ENCODE peak calls at places on chromosomes 16 and 17, in four cellular contexts. I, H, Y and O are unnamed samples.

GRCh38 chr17:1272701-1273100 is 2.5 kb downstream of the BHLHA9 start:
- DNase-seq in I (no peak), H (no peak), Y (no peak), O (no peak)

GRCh38 chr17:27575100-27575911 is 55.7 kb upstream of the LGALS9 start:
- DNase-seq in I (no peak), H (no peak), Y (no peak), O (peak; percentile 2)

GRCh38 chr17:47696717-47697642 is 3.0 kb downstream of the TBKBP1 start:
- DNase-seq in I (no peak), H (no peak), Y (peak; percentile 64), O (peak; percentile 59)

GRCh38 chr17:81513669-81514484 is 1.3 kb upstream of the ACTG1 start:
- DNase-seq in I (peak; percentile 45), H (peak; percentile 76), Y (peak; percentile 92), O (peak; percentile 94)

GRCh38 chr17:3990391-3991127 is 26.3 kb upstream of the ATP2A3 start:
- DNase-seq in I (no peak), H (no peak), Y (no peak), O (peak; percentile 17)

GRCh38 chr17:80645706-80646325 is 101.2 kb downstream of the RPTOR start:
- DNase-seq in I (no peak), H (no peak), Y (no peak), O (no peak)

GRCh38 chr16:89589241-89589926 is 13.8 kb downstream of the CPNE7 start:
- DNase-seq in I (no peak), H (no peak), Y (no peak), O (no peak)

GRCh38 chr16:74448990-74449389 is 27.7 kb upstream of the CLEC18B start:
- DNase-seq in I (no peak), H (peak; percentile 25), Y (no peak), O (peak; percentile 73)

GRCh38 chr16:19410435-19411153 is 7.1 kb upstream of the TMC5 start:
- DNase-seq in I (no peak), H (peak; percentile 44), Y (peak; percentile 73), O (no peak)

DNA sequence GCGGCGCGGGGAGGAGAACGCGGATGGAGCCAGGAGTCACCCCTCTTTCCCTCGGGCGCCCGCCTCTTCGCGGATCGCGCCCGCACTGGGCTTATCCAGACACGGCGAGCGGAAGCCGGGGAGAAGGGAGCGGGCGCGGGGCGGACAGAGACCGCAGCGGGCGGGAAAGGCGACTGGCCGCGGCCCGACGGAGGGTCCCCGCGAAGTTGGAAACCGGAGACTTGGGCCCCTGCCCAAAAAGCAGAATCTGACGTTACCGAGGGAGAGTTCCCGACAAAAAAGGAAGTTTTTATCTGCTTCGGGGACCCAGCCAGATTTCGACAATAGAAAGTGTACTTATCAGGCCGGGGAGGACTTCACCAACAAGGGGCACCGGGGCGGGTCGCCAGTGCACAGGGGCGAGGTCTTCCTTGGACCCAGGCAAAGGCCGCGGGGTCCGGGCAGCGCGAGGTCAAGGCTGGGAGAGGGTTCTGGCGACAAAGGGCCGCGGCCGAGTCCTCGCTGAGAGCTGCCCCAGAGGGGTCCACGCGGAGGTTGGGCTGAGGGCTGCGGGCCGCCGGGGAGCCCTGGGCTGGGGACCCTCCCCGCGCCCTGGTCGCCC is 512 bp downstream of the ST6GALNAC2 start:
- DNase-seq in I (no peak), H (peak; percentile 18), Y (peak; percentile 86), O (peak; percentile 80)
- H3K27ac ChIP-seq in I (no peak overlapping the region), H (peak overlapping the region; percentile 79), Y (peak overlapping the region; percentile 87), O (no peak overlapping the region)

GRCh38 chr17:57527437-57528083 is 217.5 kb downstream of the CCDC182 start:
- DNase-seq in I (no peak), H (no peak), Y (no peak), O (no peak)
- H3K27ac ChIP-seq in I (no peak overlapping the region), H (peak overlapping the region; percentile 34), Y (no peak overlapping the region), O (no peak overlapping the region)

GRCh38 chr17:73423806-73424205 is 112.0 kb upstream of the CDC42EP4 start:
- DNase-seq in I (no peak), H (no peak), Y (peak; percentile 57), O (no peak)
- H3K27ac ChIP-seq in I (no peak overlapping the region), H (no peak overlapping the region), Y (no peak overlapping the region), O (no peak overlapping the region)

DNA sequence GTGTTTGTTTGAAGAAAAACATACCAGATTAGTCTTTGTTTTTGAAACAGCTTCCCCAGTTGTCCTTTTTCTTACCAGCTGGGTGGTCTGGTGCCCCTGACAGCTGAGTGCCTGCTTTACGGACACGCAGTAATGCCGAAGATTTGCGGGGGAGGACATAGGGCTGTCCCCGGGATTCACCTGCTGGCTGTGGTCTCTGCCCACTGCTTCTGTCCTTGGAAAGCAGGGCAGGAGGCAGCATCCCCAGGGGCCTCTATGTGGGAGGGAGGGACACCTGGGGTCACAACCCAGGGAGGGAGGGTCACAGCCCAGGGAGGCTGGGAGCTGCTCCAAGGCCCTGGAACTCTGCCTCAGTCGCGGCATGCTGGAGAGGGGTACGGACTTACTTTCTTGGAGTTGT is 221.7 kb downstream of the NTN1 start:
- DNase-seq in I (no peak), H (no peak), Y (no peak), O (no peak)
- H3K27ac ChIP-seq in I (no peak overlapping the region), H (no peak overlapping the region), Y (no peak overlapping the region), O (no peak overlapping the region)

DNA sequence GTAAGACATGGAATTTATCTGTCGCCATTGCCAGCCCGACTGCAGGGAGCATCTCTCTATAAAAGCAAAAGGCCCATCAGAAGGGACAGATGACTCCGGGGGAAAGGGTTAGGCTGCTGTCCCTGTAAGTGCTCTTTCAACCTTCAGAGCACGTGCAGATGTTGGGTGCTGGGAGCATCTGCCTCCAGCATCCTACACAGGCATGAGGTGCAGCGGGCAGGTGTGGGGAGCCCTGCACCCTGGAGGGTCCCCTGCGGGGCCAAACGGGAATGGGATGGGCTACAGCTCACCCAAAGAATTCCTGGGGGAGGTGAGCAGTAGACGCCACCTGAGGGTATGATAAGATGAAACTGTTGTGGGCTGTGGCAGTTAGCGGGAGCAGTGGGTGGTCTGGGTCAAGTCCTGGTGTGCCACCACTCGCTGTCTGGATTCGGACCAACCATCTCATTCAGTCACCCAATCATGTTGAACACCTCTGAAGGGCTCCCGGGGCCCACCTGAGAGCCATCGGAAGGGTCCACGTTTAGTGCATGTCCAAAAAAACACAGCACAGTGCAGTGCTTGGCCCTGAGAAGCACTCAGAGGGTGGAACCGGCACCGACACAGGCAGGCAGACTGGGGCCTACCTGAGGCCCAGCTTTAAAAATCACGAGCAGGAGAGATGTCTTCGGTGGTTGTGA is 3.8 kb downstream of the SMCR8 start:
- DNase-seq in I (no peak), H (no peak), Y (peak; percentile 63), O (peak; percentile 42)
- H3K27ac ChIP-seq in I (no peak overlapping the region), H (no peak overlapping the region), Y (peak overlapping the region; percentile 56), O (no peak overlapping the region)

DNA sequence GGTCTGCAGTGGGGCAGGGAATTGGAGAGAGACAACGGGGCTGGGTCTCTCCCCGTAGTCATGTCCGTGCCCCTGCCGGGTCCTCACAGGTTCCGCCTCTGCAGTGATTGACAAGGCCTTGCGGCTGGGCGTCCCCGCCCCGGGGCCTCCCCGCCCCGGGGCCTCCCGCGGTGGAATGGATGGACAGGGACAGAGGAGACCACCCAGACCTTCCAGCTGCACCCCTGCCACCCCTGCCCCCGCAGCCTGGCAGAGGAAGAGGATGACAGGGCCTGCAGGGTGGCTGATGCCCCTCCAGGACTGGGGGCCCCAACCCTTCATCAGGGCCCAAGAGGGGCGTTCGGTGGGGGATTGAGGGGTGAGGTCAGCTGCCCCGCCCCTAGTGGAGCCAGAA is 216.4 kb upstream of the CIBAR2 start:
- DNase-seq in I (no peak), H (no peak), Y (no peak), O (peak; percentile 73)
- H3K27ac ChIP-seq in I (no peak overlapping the region), H (no peak overlapping the region), Y (no peak overlapping the region), O (no peak overlapping the region)